ENCODE peak calls at places on chromosomes 2 and 18, in five cellular contexts. S is kidney epithelial cell, A is brain pericyte, H is endodermal cell, E is mesothelial cell of epicardium. O is an unnamed sample.

GRCh38 chr2:99406137-99406536 is 68.9 kb downstream of the EIF5B start:
- DNase-seq in A (no peak), H (no peak), S (no peak), E (no peak), O (no peak)

GRCh38 chr18:6219116-6219717 is 195.5 kb downstream of the L3MBTL4 start:
- DNase-seq in E (peak), S (peak), A (peak), H (peak), O (peak)

GRCh38 chr2:219155054-219155644 is 5.5 kb downstream of the NHEJ1 start:
- DNase-seq in S (no peak), H (peak), A (no peak), E (no peak), O (peak)

GRCh38 chr18:79987566-79987965 is 797 bp downstream of the TXNL4A start:
- DNase-seq in H (no peak), A (no peak), E (no peak), S (no peak), O (no peak)

GRCh38 chr18:61528961-61529360 is 195.7 kb downstream of the CDH20 start:
- DNase-seq in H (no peak), E (no peak), S (peak), A (no peak), O (no peak)

GRCh38 chr2:7653617-7654016 is 736.4 kb downstream of the RNF144A start:
- DNase-seq in H (no peak), A (no peak), E (no peak), S (no peak), O (no peak)

GRCh38 chr2:202187570-202187969 is 50.8 kb downstream of the SUMO1 start:
- DNase-seq in H (no peak), E (no peak), S (peak), A (no peak), O (no peak)

GRCh38 chr2:121104721-121105141 is 180.3 kb downstream of the TFCP2L1 start:
- DNase-seq in H (peak), S (no peak), E (no peak), A (no peak), O (peak)

GRCh38 chr2:163751696-163752095 is 15.9 kb upstream of the FIGN start:
- DNase-seq in H (no peak), S (no peak), A (no peak), E (no peak), O (no peak)

GRCh38 chr2:76391663-76392062 is 680.9 kb upstream of the GCFC2 start:
- DNase-seq in E (no peak), A (no peak), H (no peak), S (no peak), O (no peak)

GRCh38 chr2:43676322-43677050 is at the start of gene C1GALT1C1L:
- DNase-seq in S (peak), H (no peak), A (peak), E (no peak), O (peak)

GRCh38 chr2:203035879-203036470 is 21.3 kb downstream of the NBEAL1 start:
- DNase-seq in S (no peak), H (no peak), E (no peak), A (no peak), O (no peak)

GRCh38 chr2:96759548-96759947 is 1.2 kb upstream of the CNNM4 start:
- DNase-seq in S (no peak), E (no peak), H (no peak), A (no peak), O (no peak)

GRCh38 chr2:69685321-69686048 is 41.9 kb upstream of the AAK1 start:
- DNase-seq in H (no peak), S (peak), E (no peak), A (no peak), O (no peak)

GRCh38 chr2:179854891-179855290 is 6.5 kb downstream of the ZNF385B start:
- DNase-seq in E (no peak), H (no peak), S (no peak), A (no peak), O (no peak)

GRCh38 chr2:48124592-48124991 is 218.3 kb upstream of the FBXO11 start:
- DNase-seq in H (no peak), A (no peak), S (no peak), E (no peak), O (no peak)

GRCh38 chr18:43751203-43751602 is 473.9 kb upstream of the SYT4 start:
- DNase-seq in S (no peak), E (no peak), H (no peak), A (no peak), O (no peak)

GRCh38 chr18:53918091-53918490 is 306.4 kb downstream of the MBD2 start:
- DNase-seq in A (no peak), E (no peak), H (no peak), S (no peak), O (no peak)

GRCh38 chr2:38751847-38752410 is 768 bp upstream of the SRSF7 start:
- DNase-seq in A (no peak), H (no peak), E (no peak), S (no peak), O (no peak)

GRCh38 chr18:29157905-29158304 is 981.0 kb upstream of the CDH2 start:
- DNase-seq in E (no peak), A (no peak), H (no peak), S (no peak), O (no peak)

GRCh38 chr18:58788971-58789797 is 75.5 kb upstream of the ZNF532 start:
- DNase-seq in E (no peak), A (no peak), S (no peak), H (peak), O (peak)

GRCh38 chr2:71070294-71071025 is 2.0 kb downstream of the NAGK start:
- DNase-seq in E (no peak), A (no peak), H (peak), S (no peak), O (peak)

GRCh38 chr2:112010751-112011150 is 44.3 kb upstream of the TMEM87B start:
- DNase-seq in S (no peak), A (no peak), H (no peak), E (no peak), O (no peak)

GRCh38 chr2:18910843-18911242 is 321.5 kb upstream of the NT5C1B start:
- DNase-seq in A (no peak), H (peak), E (no peak), S (peak), O (peak)

GRCh38 chr2:176104338-176105077 is 2.6 kb upstream of the HOXD11 start:
- DNase-seq in S (peak), A (no peak), H (peak), E (peak), O (peak)

GRCh38 chr2:1731512-1731962 is 12.8 kb downstream of the PXDN start:
- DNase-seq in S (no peak), E (no peak), A (no peak), H (peak), O (no peak)

GRCh38 chr18:58562999-58563667 is 65.8 kb downstream of the ALPK2 start:
- DNase-seq in A (no peak), H (no peak), S (no peak), E (no peak), O (no peak)

GRCh38 chr2:121211251-121211650 is 73.8 kb downstream of the TFCP2L1 start:
- DNase-seq in H (no peak), E (no peak), A (no peak), S (no peak), O (no peak)

GRCh38 chr2:24409700-24410556 is 49.6 kb upstream of the ITSN2 start:
- DNase-seq in S (peak), H (peak), E (no peak), A (peak), O (peak)